ENCODE peak calls at places on chromosome X, in four cellular contexts. S, E, M and J are unnamed samples.

GRCh38 chrX:105745863-105746262 is 76.5 kb upstream of the NRK start:
- DNase-seq in S (no peak), E (no peak), M (no peak), J (no peak)

GRCh38 chrX:48003367-48003757 is 427 bp downstream of the ZNF182 start:
- DNase-seq in E (no peak), S (no peak), M (peak), J (no peak)

GRCh38 chrX:43000121-43000520 is 222.2 kb upstream of the PPP1R2C start:
- DNase-seq in M (no peak), E (no peak), S (no peak), J (no peak)

GRCh38 chrX:70174754-70175153 is 2.5 kb upstream of the DGAT2L6 start:
- DNase-seq in M (no peak), E (peak), S (no peak), J (no peak)

GRCh38 chrX:115562492-115562872 is 1.5 kb downstream of the PLS3 start:
- DNase-seq in S (no peak), M (no peak), E (peak), J (no peak)

GRCh38 chrX:133544105-133544504 is 128.8 kb upstream of the GPC4 start:
- DNase-seq in M (no peak), S (no peak), E (peak), J (no peak)

GRCh38 chrX:130539721-130540321 is 138.0 kb downstream of the RBMX2 start:
- DNase-seq in E (peak), M (peak), S (no peak), J (peak)

GRCh38 chrX:13059676-13060499 is 15.5 kb upstream of the FAM9C start:
- DNase-seq in E (peak), S (no peak), M (no peak), J (no peak)

GRCh38 chrX:2474280-2474962 is 26.4 kb downstream of the DHRSX start:
- DNase-seq in M (no peak), S (no peak), E (no peak), J (no peak)

GRCh38 chrX:9677098-9677739 is 88.4 kb downstream of the GPR143 start:
- DNase-seq in S (peak), E (peak), M (no peak), J (peak)

GRCh38 chrX:13147758-13148157 is 103.3 kb upstream of the FAM9C start:
- DNase-seq in M (no peak), E (no peak), S (no peak), J (no peak)

GRCh38 chrX:72271091-72271490 is 6.0 kb downstream of the RPS4X start:
- DNase-seq in E (peak), S (no peak), M (no peak), J (no peak)

GRCh38 chrX:150146271-150146888 is 208.1 kb upstream of the EOLA2 start:
- DNase-seq in M (peak), E (no peak), S (no peak), J (no peak)

GRCh38 chrX:131270085-131270484 is 19.0 kb downstream of the IGSF1 start:
- DNase-seq in M (no peak), E (no peak), S (no peak), J (no peak)

GRCh38 chrX:10174810-10175209 is 18.0 kb downstream of the CLCN4 start:
- DNase-seq in E (peak), S (no peak), M (no peak), J (no peak)

GRCh38 chrX:791479-792034 is 161.0 kb downstream of the SHOX start:
- DNase-seq in S (no peak), E (no peak), M (peak), J (no peak)

GRCh38 chrX:9690046-9690445 is 75.6 kb downstream of the GPR143 start:
- DNase-seq in M (no peak), S (no peak), E (no peak), J (no peak)

GRCh38 chrX:140661657-140662056 is 47.9 kb upstream of the LINC00632 start:
- DNase-seq in S (no peak), M (no peak), E (peak), J (no peak)

GRCh38 chrX:107750263-107750662 is 25.3 kb downstream of the TSC22D3 start:
- DNase-seq in S (no peak), E (no peak), M (peak), J (no peak)

GRCh38 chrX:136055651-136056221 is 70.5 kb downstream of the SLC9A6 start:
- DNase-seq in M (no peak), E (peak), S (no peak), J (no peak)

GRCh38 chrX:8738588-8739189 is 6.8 kb upstream of the ANOS1 start:
- DNase-seq in M (peak), E (peak), S (no peak), J (no peak)

GRCh38 chrX:15334561-15334960 is 762 bp downstream of the PIGA start:
- DNase-seq in M (no peak), E (peak), S (no peak), J (peak)

GRCh38 chrX:150566734-150567182 is 1.7 kb upstream of the MTM1 start:
- DNase-seq in S (no peak), M (peak), E (no peak), J (no peak)

GRCh38 chrX:103726477-103726876 is 15.8 kb downstream of the TMEM31 start:
- DNase-seq in S (no peak), M (no peak), E (no peak), J (no peak)

GRCh38 chrX:7586126-7586525 is 256.8 kb upstream of the VCX start:
- DNase-seq in E (peak), S (no peak), M (peak), J (no peak)

GRCh38 chrX:118066867-118067515 is 49.6 kb downstream of the KLHL13 start:
- DNase-seq in E (no peak), S (no peak), M (no peak), J (no peak)

GRCh38 chrX:645024-645376 is 14.4 kb downstream of the SHOX start:
- DNase-seq in M (peak), E (no peak), S (no peak), J (no peak)

GRCh38 chrX:105221374-105221773 is 880 bp upstream of the TEX13A start:
- DNase-seq in M (no peak), E (no peak), S (no peak), J (no peak)

GRCh38 chrX:53071064-53071463 is 11.1 kb upstream of the TSPYL2 start:
- DNase-seq in M (no peak), S (no peak), E (no peak), J (no peak)